ENCODE peak calls at places on chromosomes 12 and 14, in six cellular contexts. One of them, this sample, is unnamed.

GRCh38 chr12:61137677-61138380 is 1122.4 kb upstream of the USP15 start:
- DNase-seq in iPS-NIHi11: no peak
- DNase-seq in midbrain: no peak
- DNase-seq in GM12878: no peak
- DNase-seq in PC-3: no peak
- DNase-seq in neural crest cell: no peak
- DNase-seq in this sample: no peak

GRCh38 chr14:61213116-61213720 is 67.9 kb downstream of the TMEM30B start:
- DNase-seq in iPS-NIHi11: no peak
- DNase-seq in midbrain: no peak
- DNase-seq in GM12878: no peak
- DNase-seq in PC-3: peak
- DNase-seq in neural crest cell: no peak
- DNase-seq in this sample: no peak

GRCh38 chr12:11892065-11892391 is 178.7 kb upstream of the BCL2L14 start:
- DNase-seq in iPS-NIHi11: no peak
- DNase-seq in midbrain: no peak
- DNase-seq in GM12878: no peak
- DNase-seq in PC-3: no peak
- DNase-seq in neural crest cell: no peak
- DNase-seq in this sample: no peak

GRCh38 chr12:14913381-14913781 is 25.0 kb downstream of the ERP27 start:
- DNase-seq in iPS-NIHi11: no peak
- DNase-seq in midbrain: no peak
- DNase-seq in GM12878: no peak
- DNase-seq in PC-3: peak
- DNase-seq in neural crest cell: no peak
- DNase-seq in this sample: no peak

GRCh38 chr14:47917344-47917954 is 242.0 kb upstream of the MDGA2 start:
- DNase-seq in iPS-NIHi11: peak
- DNase-seq in midbrain: peak
- DNase-seq in GM12878: no peak
- DNase-seq in PC-3: peak
- DNase-seq in neural crest cell: peak
- DNase-seq in this sample: peak

GRCh38 chr12:114393569-114393968 is 12.4 kb downstream of the TBX5 start:
- DNase-seq in iPS-NIHi11: no peak
- DNase-seq in midbrain: no peak
- DNase-seq in GM12878: no peak
- DNase-seq in PC-3: no peak
- DNase-seq in neural crest cell: no peak
- DNase-seq in this sample: no peak

GRCh38 chr12:52351196-52352059 is 15.9 kb downstream of the KRT85 start:
- DNase-seq in iPS-NIHi11: no peak
- DNase-seq in midbrain: peak
- DNase-seq in GM12878: no peak
- DNase-seq in PC-3: no peak
- DNase-seq in neural crest cell: no peak
- DNase-seq in this sample: no peak

GRCh38 chr12:86137936-86138335 is 118.3 kb downstream of the MGAT4C start:
- DNase-seq in iPS-NIHi11: no peak
- DNase-seq in midbrain: no peak
- DNase-seq in GM12878: no peak
- DNase-seq in PC-3: peak
- DNase-seq in neural crest cell: no peak
- DNase-seq in this sample: no peak

GRCh38 chr14:104978774-104979691 is 859 bp upstream of the AHNAK2 start:
- DNase-seq in iPS-NIHi11: no peak
- DNase-seq in midbrain: no peak
- DNase-seq in GM12878: no peak
- DNase-seq in PC-3: no peak
- DNase-seq in neural crest cell: no peak
- DNase-seq in this sample: no peak

GRCh38 chr14:102738373-102739189 is 38.7 kb upstream of the TRAF3 start:
- DNase-seq in iPS-NIHi11: no peak
- DNase-seq in midbrain: no peak
- DNase-seq in GM12878: no peak
- DNase-seq in PC-3: no peak
- DNase-seq in neural crest cell: no peak
- DNase-seq in this sample: no peak

GRCh38 chr12:58931518-58931917 is 11.2 kb upstream of the LRIG3 start:
- DNase-seq in iPS-NIHi11: no peak
- DNase-seq in midbrain: no peak
- DNase-seq in GM12878: no peak
- DNase-seq in PC-3: no peak
- DNase-seq in neural crest cell: no peak
- DNase-seq in this sample: no peak

GRCh38 chr14:99946652-99947489 is 118.4 kb upstream of the EVL start:
- DNase-seq in iPS-NIHi11: peak
- DNase-seq in midbrain: peak
- DNase-seq in GM12878: no peak
- DNase-seq in PC-3: peak
- DNase-seq in neural crest cell: peak
- DNase-seq in this sample: no peak

GRCh38 chr12:58727526-58727925 is 192.8 kb downstream of the LRIG3 start:
- DNase-seq in iPS-NIHi11: no peak
- DNase-seq in midbrain: no peak
- DNase-seq in GM12878: no peak
- DNase-seq in PC-3: no peak
- DNase-seq in neural crest cell: no peak
- DNase-seq in this sample: no peak

GRCh38 chr12:4449862-4450222 is 4.2 kb upstream of the FGF6 start:
- DNase-seq in iPS-NIHi11: no peak
- DNase-seq in midbrain: no peak
- DNase-seq in GM12878: no peak
- DNase-seq in PC-3: no peak
- DNase-seq in neural crest cell: no peak
- DNase-seq in this sample: no peak

GRCh38 chr14:59570122-59570521 is 6.5 kb downstream of the CCDC175 start:
- DNase-seq in iPS-NIHi11: no peak
- DNase-seq in midbrain: no peak
- DNase-seq in GM12878: no peak
- DNase-seq in PC-3: peak
- DNase-seq in neural crest cell: no peak
- DNase-seq in this sample: no peak

GRCh38 chr14:23382276-23382675 is 5.4 kb downstream of the CMTM5 start:
- DNase-seq in iPS-NIHi11: no peak
- DNase-seq in midbrain: no peak
- DNase-seq in GM12878: no peak
- DNase-seq in PC-3: no peak
- DNase-seq in neural crest cell: no peak
- DNase-seq in this sample: no peak

GRCh38 chr12:110917961-110918360 is 2.4 kb downstream of the MYL2 start:
- DNase-seq in iPS-NIHi11: no peak
- DNase-seq in midbrain: no peak
- DNase-seq in GM12878: no peak
- DNase-seq in PC-3: peak
- DNase-seq in neural crest cell: no peak
- DNase-seq in this sample: no peak

GRCh38 chr12:26471560-26471959 is 276.2 kb downstream of the SSPN start:
- DNase-seq in iPS-NIHi11: no peak
- DNase-seq in midbrain: peak
- DNase-seq in GM12878: peak
- DNase-seq in PC-3: peak
- DNase-seq in neural crest cell: no peak
- DNase-seq in this sample: no peak

GRCh38 chr12:49565956-49566265 is 2.0 kb downstream of the MCRS1 start:
- DNase-seq in iPS-NIHi11: no peak
- DNase-seq in midbrain: no peak
- DNase-seq in GM12878: no peak
- DNase-seq in PC-3: no peak
- DNase-seq in neural crest cell: no peak
- DNase-seq in this sample: no peak

GRCh38 chr12:111274820-111275219 is 94.1 kb downstream of the PHETA1 start:
- DNase-seq in iPS-NIHi11: peak
- DNase-seq in midbrain: no peak
- DNase-seq in GM12878: no peak
- DNase-seq in PC-3: peak
- DNase-seq in neural crest cell: no peak
- DNase-seq in this sample: no peak

GRCh38 chr12:5377997-5378596 is 53.8 kb upstream of the NTF3 start:
- DNase-seq in iPS-NIHi11: no peak
- DNase-seq in midbrain: no peak
- DNase-seq in GM12878: no peak
- DNase-seq in PC-3: peak
- DNase-seq in neural crest cell: no peak
- DNase-seq in this sample: no peak

GRCh38 chr14:83535396-83535906 is 1994.5 kb upstream of the FLRT2 start:
- DNase-seq in iPS-NIHi11: no peak
- DNase-seq in midbrain: no peak
- DNase-seq in GM12878: no peak
- DNase-seq in PC-3: no peak
- DNase-seq in neural crest cell: no peak
- DNase-seq in this sample: no peak

GRCh38 chr14:99378782-99379214 is 101.9 kb downstream of the SETD3 start:
- DNase-seq in iPS-NIHi11: peak
- DNase-seq in midbrain: no peak
- DNase-seq in GM12878: no peak
- DNase-seq in PC-3: peak
- DNase-seq in neural crest cell: no peak
- DNase-seq in this sample: no peak

GRCh38 chr12:6266431-6267006 is 44.0 kb upstream of the PLEKHG6 start:
- DNase-seq in iPS-NIHi11: no peak
- DNase-seq in midbrain: no peak
- DNase-seq in GM12878: no peak
- DNase-seq in PC-3: no peak
- DNase-seq in neural crest cell: no peak
- DNase-seq in this sample: no peak

GRCh38 chr12:120710805-120711296 is 593 bp downstream of the UNC119B start:
- DNase-seq in iPS-NIHi11: peak
- DNase-seq in midbrain: no peak
- DNase-seq in GM12878: no peak
- DNase-seq in PC-3: no peak
- DNase-seq in neural crest cell: no peak
- DNase-seq in this sample: no peak

GRCh38 chr14:91254456-91254855 is 10.0 kb upstream of the GPR68 start:
- DNase-seq in iPS-NIHi11: no peak
- DNase-seq in midbrain: no peak
- DNase-seq in GM12878: no peak
- DNase-seq in PC-3: no peak
- DNase-seq in neural crest cell: no peak
- DNase-seq in this sample: no peak

GRCh38 chr12:114215766-114216165 is 190.2 kb downstream of the TBX5 start:
- DNase-seq in iPS-NIHi11: no peak
- DNase-seq in midbrain: no peak
- DNase-seq in GM12878: no peak
- DNase-seq in PC-3: no peak
- DNase-seq in neural crest cell: no peak
- DNase-seq in this sample: no peak

GRCh38 chr12:82650627-82651337 is 35.9 kb upstream of the TMTC2 start:
- DNase-seq in iPS-NIHi11: peak
- DNase-seq in midbrain: no peak
- DNase-seq in GM12878: peak
- DNase-seq in PC-3: peak
- DNase-seq in neural crest cell: no peak
- DNase-seq in this sample: no peak

GRCh38 chr14:89589400-89590128 is 172.5 kb upstream of the FOXN3 start:
- DNase-seq in iPS-NIHi11: no peak
- DNase-seq in midbrain: peak
- DNase-seq in GM12878: peak
- DNase-seq in PC-3: no peak
- DNase-seq in neural crest cell: no peak
- DNase-seq in this sample: no peak

GRCh38 chr12:100476013-100476751 is 2.5 kb downstream of the NR1H4 start:
- DNase-seq in iPS-NIHi11: no peak
- DNase-seq in midbrain: no peak
- DNase-seq in GM12878: no peak
- DNase-seq in PC-3: no peak
- DNase-seq in neural crest cell: no peak
- DNase-seq in this sample: no peak

GRCh38 chr12:68425998-68426397 is 93.8 kb upstream of the MDM1 start:
- DNase-seq in iPS-NIHi11: no peak
- DNase-seq in midbrain: no peak
- DNase-seq in GM12878: no peak
- DNase-seq in PC-3: peak
- DNase-seq in neural crest cell: no peak
- DNase-seq in this sample: no peak

GRCh38 chr14:69088523-69089445 is 64.1 kb downstream of the DCAF5 start:
- DNase-seq in iPS-NIHi11: no peak
- DNase-seq in midbrain: no peak
- DNase-seq in GM12878: no peak
- DNase-seq in PC-3: no peak
- DNase-seq in neural crest cell: no peak
- DNase-seq in this sample: no peak

GRCh38 chr14:69319911-69320310 is 60.0 kb downstream of the GALNT16 start:
- DNase-seq in iPS-NIHi11: no peak
- DNase-seq in midbrain: no peak
- DNase-seq in GM12878: no peak
- DNase-seq in PC-3: no peak
- DNase-seq in neural crest cell: no peak
- DNase-seq in this sample: no peak

GRCh38 chr12:94230357-94230905 is 82.1 kb downstream of the PLXNC1 start:
- DNase-seq in iPS-NIHi11: no peak
- DNase-seq in midbrain: no peak
- DNase-seq in GM12878: peak
- DNase-seq in PC-3: no peak
- DNase-seq in neural crest cell: no peak
- DNase-seq in this sample: no peak

GRCh38 chr12:55068416-55069010 is 48.7 kb downstream of the NEUROD4 start:
- DNase-seq in iPS-NIHi11: peak
- DNase-seq in midbrain: peak
- DNase-seq in GM12878: no peak
- DNase-seq in PC-3: peak
- DNase-seq in neural crest cell: peak
- DNase-seq in this sample: peak

GRCh38 chr12:52249041-52249461 is 16.0 kb downstream of the KRT7 start:
- DNase-seq in iPS-NIHi11: no peak
- DNase-seq in midbrain: peak
- DNase-seq in GM12878: no peak
- DNase-seq in PC-3: peak
- DNase-seq in neural crest cell: no peak
- DNase-seq in this sample: no peak

GRCh38 chr14:29054119-29054518 is 287.5 kb downstream of the FOXG1 start:
- DNase-seq in iPS-NIHi11: no peak
- DNase-seq in midbrain: no peak
- DNase-seq in GM12878: no peak
- DNase-seq in PC-3: no peak
- DNase-seq in neural crest cell: no peak
- DNase-seq in this sample: no peak

This sample was measured in iPS DF 19.7.